ENCODE peak calls at places on chromosomes 4 and X, in five cellular contexts. D is right cardiac atrium; Q is tibial artery; Z is sigmoid colon; W is CD4-positive, alpha-beta memory T cell. C is an unnamed sample.
A peak's percentile ranks its signal among the peaks of the same experiment; 100 is the strongest.

GRCh38 chr4:170038232-170038631 is 12.0 kb upstream of the MFAP3L start:
- DNase-seq in D (no peak), Q (no peak), Z (no peak), W (no peak), C (no peak)

GRCh38 chrX:69221239-69222102 is 56.2 kb upstream of the PJA1 start:
- DNase-seq in D (no peak), Q (no peak), Z (peak; percentile 38), W (no peak), C (no peak)

GRCh38 chrX:46268429-46268828 is 276.8 kb downstream of the ZNF674 start:
- DNase-seq in D (no peak), Q (no peak), Z (no peak), W (no peak), C (no peak)

GRCh38 chr4:16687011-16687410 is 211.4 kb downstream of the LDB2 start:
- DNase-seq in D (no peak), Q (no peak), Z (no peak), W (no peak), C (no peak)

GRCh38 chr4:7255996-7256395 is 63.7 kb downstream of the SORCS2 start:
- DNase-seq in D (no peak), Q (no peak), Z (no peak), W (no peak), C (no peak)

GRCh38 chr4:146073517-146073916 is 102.0 kb upstream of the LSM6 start:
- DNase-seq in D (no peak), Q (no peak), Z (no peak), W (no peak), C (no peak)

GRCh38 chr4:148215202-148215601 is 227.0 kb downstream of the NR3C2 start:
- DNase-seq in D (no peak), Q (no peak), Z (no peak), W (no peak), C (no peak)

GRCh38 chr4:82861529-82861928 is 29.4 kb downstream of the SEC31A start:
- DNase-seq in D (no peak), Q (no peak), Z (no peak), W (no peak), C (no peak)

GRCh38 chr4:63049726-63050125 is 1359.5 kb downstream of the TECRL start:
- DNase-seq in D (no peak), Q (no peak), Z (no peak), W (no peak), C (no peak)

GRCh38 chrX:35841872-35842271 is 43.7 kb downstream of the MAGEB16 start:
- DNase-seq in D (no peak), Q (no peak), Z (no peak), W (no peak), C (no peak)

GRCh38 chr4:7398104-7398423 is 36.7 kb downstream of the PSAPL1 start:
- DNase-seq in D (no peak), Q (peak; percentile 55), Z (peak; percentile 77), W (no peak), C (no peak)

GRCh38 chr4:2402453-2402852 is 16.0 kb downstream of the ZFYVE28 start:
- DNase-seq in D (no peak), Q (no peak), Z (no peak), W (no peak), C (no peak)

GRCh38 chr4:183182873-183183725 is 84.0 kb downstream of the WWC2 start:
- DNase-seq in D (peak; percentile 48), Q (no peak), Z (no peak), W (peak; percentile 4), C (no peak)

GRCh38 chrX:41180194-41180902 is 95.1 kb downstream of the USP9X start:
- DNase-seq in D (peak; percentile 36), Q (no peak), Z (no peak), W (peak; percentile 47), C (no peak)

GRCh38 chrX:46978341-46979291 is 66.4 kb downstream of the JADE3 start:
- DNase-seq in D (peak; percentile 74), Q (peak; percentile 70), Z (peak; percentile 76), W (peak; percentile 52), C (peak; percentile 75)

GRCh38 chr4:176845636-176846035 is 52.9 kb upstream of the VEGFC start:
- DNase-seq in D (no peak), Q (no peak), Z (no peak), W (no peak), C (no peak)

GRCh38 chrX:130594453-130594916 is 192.7 kb downstream of the RBMX2 start:
- DNase-seq in D (no peak), Q (no peak), Z (no peak), W (no peak), C (no peak)

GRCh38 chr4:6272863-6273660 is 3.4 kb downstream of the WFS1 start:
- DNase-seq in D (no peak), Q (no peak), Z (no peak), W (no peak), C (peak; percentile 63)

GRCh38 chrX:374566-374965 is 12.1 kb downstream of the PPP2R3B start:
- DNase-seq in D (no peak), Q (no peak), Z (no peak), W (no peak), C (no peak)
- H3K4me3 ChIP-seq in D (peak overlapping the region; percentile 53), Q (no peak overlapping the region), Z (no peak overlapping the region), W (no peak overlapping the region), C (no peak overlapping the region)

GRCh38 chr4:163544407-163545038 is 50.0 kb downstream of the TMA16 start:
- DNase-seq in D (peak; percentile 54), Q (peak; percentile 71), Z (peak; percentile 65), W (peak; percentile 45), C (peak; percentile 77)
- H3K4me3 ChIP-seq in D (peak overlapping the region; percentile 35), Q (peak overlapping the region; percentile 46), Z (peak overlapping the region; percentile 30), W (peak overlapping the region; percentile 43), C (peak overlapping the region; percentile 59)

GRCh38 chrX:102155806-102156179 is at the start of gene BEX5:
- DNase-seq in D (peak; percentile 61), Q (peak; percentile 65), Z (peak; percentile 78), W (peak; percentile 65), C (peak; percentile 78)
- H3K4me3 ChIP-seq in D (peak within 1 kb of the TSS; percentile 43), Q (peak within 1 kb of the TSS; percentile 56), Z (peak within 1 kb of the TSS; percentile 45), W (peak within 1 kb of the TSS; percentile 74), C (peak within 1 kb of the TSS; percentile 75)

DNA sequence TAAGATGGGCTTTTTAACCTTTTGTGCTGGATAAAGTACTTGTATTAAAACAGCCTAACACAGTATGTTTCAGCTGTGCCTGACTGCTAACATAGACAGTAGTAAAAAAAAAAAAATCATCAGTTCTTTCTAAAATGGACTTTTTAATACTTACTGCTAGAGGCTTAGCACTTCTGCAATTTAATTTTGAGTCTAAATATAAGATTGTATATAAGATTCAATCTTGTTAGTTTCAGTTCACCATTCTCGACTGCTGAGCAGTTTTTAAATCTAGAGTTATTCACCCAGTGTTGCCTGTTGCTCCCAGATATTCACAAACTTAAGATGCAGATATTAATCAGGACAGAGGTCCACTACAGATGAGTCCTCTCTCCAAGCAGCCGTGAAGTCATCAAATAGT is 6.8 kb downstream of the PLA2G12A start:
- DNase-seq in D (no peak), Q (no peak), Z (no peak), W (no peak), C (no peak)
- H3K4me3 ChIP-seq in D (no peak overlapping the region), Q (no peak overlapping the region), Z (no peak overlapping the region), W (no peak overlapping the region), C (no peak overlapping the region)

GRCh38 chr4:156536661-156537060 is 434.9 kb downstream of the PDGFC start:
- DNase-seq in D (no peak), Q (no peak), Z (no peak), W (no peak), C (no peak)

GRCh38 chr4:156537275-156537674 is 434.3 kb downstream of the PDGFC start:
- DNase-seq in D (no peak), Q (no peak), Z (no peak), W (no peak), C (no peak)

GRCh38 chr4:156538651-156539285 is 432.8 kb downstream of the PDGFC start:
- DNase-seq in D (no peak), Q (no peak), Z (no peak), W (no peak), C (no peak)

GRCh38 chr4:156538210-156538609 is 433.4 kb downstream of the PDGFC start:
- DNase-seq in D (no peak), Q (no peak), Z (no peak), W (no peak), C (no peak)

GRCh38 chr4:156534205-156534604 is 437.4 kb downstream of the PDGFC start:
- DNase-seq in D (no peak), Q (no peak), Z (no peak), W (no peak), C (no peak)
- H3K4me3 ChIP-seq in D (no peak overlapping the region), Q (no peak overlapping the region), Z (no peak overlapping the region), W (no peak overlapping the region), C (no peak overlapping the region)

DNA sequence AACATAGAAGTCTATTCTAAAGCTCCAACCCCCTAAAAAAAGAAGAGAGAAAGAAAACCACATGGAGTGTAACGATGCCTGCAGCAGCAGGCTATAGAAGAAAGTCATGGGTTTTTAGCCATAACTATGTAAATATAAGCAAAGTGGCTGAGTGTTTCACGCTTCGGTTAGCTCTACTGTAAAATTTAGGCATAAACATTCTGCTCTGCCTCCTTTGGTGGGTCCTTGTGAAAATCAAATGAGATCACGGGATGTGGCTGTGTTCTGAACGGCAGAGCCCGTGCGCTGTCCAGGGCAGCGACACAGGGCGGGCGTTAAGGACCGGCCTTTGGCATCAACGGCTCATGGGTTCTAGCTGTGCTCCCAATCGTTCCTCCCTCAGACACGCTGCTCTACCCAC is 78.3 kb downstream of the IRF2 start:
- DNase-seq in D (no peak), Q (no peak), Z (no peak), W (no peak), C (no peak)
- H3K4me3 ChIP-seq in D (no peak overlapping the region), Q (no peak overlapping the region), Z (no peak overlapping the region), W (no peak overlapping the region), C (no peak overlapping the region)

C was measured in kidney.